ENCODE peak calls at places on chromosomes 6 and 20, in eight cellular contexts. H, Q, G, X, I, N, Z and E are unnamed samples.

GRCh38 chr20:36632487-36633284 is 13.3 kb downstream of the SLA2 start:
- DNase-seq in I (no peak), Z (peak), H (no peak), Q (no peak), G (no peak), X (no peak), N (no peak), E (no peak)

GRCh38 chr20:10636326-10636818 is 37.4 kb downstream of the JAG1 start:
- DNase-seq in Q (no peak), G (peak), X (no peak), N (no peak), Z (no peak), I (no peak), H (no peak), E (no peak)

GRCh38 chr6:134063966-134064445 is 11.6 kb upstream of the SLC2A12 start:
- DNase-seq in N (peak), H (peak), X (peak), Z (peak), G (peak), I (peak), Q (peak), E (peak)

GRCh38 chr6:134029495-134030455 is 22.6 kb downstream of the SLC2A12 start:
- DNase-seq in Z (no peak), N (peak), H (no peak), G (peak), I (no peak), X (no peak), Q (no peak), E (no peak)

GRCh38 chr20:745683-746301 is 22.5 kb downstream of the SLC52A3 start:
- DNase-seq in G (no peak), N (no peak), I (no peak), Z (no peak), Q (no peak), X (no peak), H (no peak), E (no peak)

GRCh38 chr6:140208286-140208685 is 833.8 kb upstream of the CITED2 start:
- DNase-seq in I (peak), X (no peak), N (no peak), G (no peak), H (no peak), Q (no peak), Z (no peak), E (no peak)

GRCh38 chr20:45080867-45081616 is 19.9 kb downstream of the KCNS1 start:
- DNase-seq in G (peak), N (no peak), H (no peak), Z (no peak), I (no peak), Q (no peak), X (no peak), E (no peak)

GRCh38 chr6:134295953-134296553 is 21.9 kb downstream of the SGK1 start:
- DNase-seq in X (peak), G (peak), N (peak), H (no peak), Q (no peak), Z (no peak), I (peak), E (peak)

GRCh38 chr20:24960302-24960801 is 11.3 kb downstream of the CST7 start:
- DNase-seq in N (no peak), H (no peak), G (no peak), I (no peak), X (no peak), Q (no peak), Z (no peak), E (no peak)

GRCh38 chr20:61977387-61977786 is 88.3 kb downstream of the TAF4 start:
- DNase-seq in H (no peak), N (no peak), I (no peak), X (no peak), Z (no peak), Q (no peak), G (no peak), E (no peak)

GRCh38 chr6:157456524-157456829 is 75.5 kb downstream of the ZDHHC14 start:
- DNase-seq in N (no peak), H (no peak), X (peak), I (no peak), Z (no peak), Q (no peak), G (no peak), E (no peak)

GRCh38 chr6:35955970-35956369 is 35.1 kb upstream of the SRPK1 start:
- DNase-seq in G (peak), N (no peak), I (no peak), Z (no peak), H (no peak), Q (no peak), X (no peak), E (no peak)

GRCh38 chr6:53673138-53673801 is 7.7 kb upstream of the KLHL31 start:
- DNase-seq in H (no peak), I (peak), G (peak), X (no peak), Q (no peak), Z (no peak), N (peak), E (peak)

GRCh38 chr6:3751730-3752537 is 421 bp upstream of the PXDC1 start:
- DNase-seq in X (peak), N (peak), I (peak), Q (no peak), Z (peak), G (peak), H (peak), E (peak)

GRCh38 chr20:17036546-17036945 is 190.3 kb upstream of the PCSK2 start:
- DNase-seq in N (no peak), G (no peak), X (no peak), Z (no peak), H (no peak), I (no peak), Q (no peak), E (no peak)

GRCh38 chr6:89412071-89413005 is at the start of gene RRAGD:
- DNase-seq in X (peak), G (no peak), I (peak), Q (peak), H (peak), N (no peak), Z (peak), E (peak)

GRCh38 chr6:36807143-36807542 is 32.1 kb downstream of the CPNE5 start:
- DNase-seq in I (no peak), Z (no peak), X (no peak), H (no peak), N (no peak), G (no peak), Q (no peak), E (no peak)

GRCh38 chr6:24923885-24924401 is 11.8 kb downstream of the RIPOR2 start:
- DNase-seq in H (no peak), G (no peak), I (no peak), Z (no peak), N (no peak), X (no peak), Q (no peak), E (no peak)

GRCh38 chr20:63029358-63030121 is 22.8 kb upstream of the BHLHE23 start:
- DNase-seq in Q (no peak), H (peak), N (no peak), I (no peak), Z (no peak), X (no peak), G (peak), E (no peak)

GRCh38 chr6:30782425-30783014 is 38.2 kb upstream of the IER3 start:
- DNase-seq in G (peak), Z (no peak), H (no peak), X (no peak), N (no peak), I (peak), Q (no peak), E (peak)